ENCODE peak calls at places on chromosomes 13 and 19, in six cellular contexts. A is heart right ventricle, M is mucosa of descending colon, R is GM12865, T is T-helper 9 cell, Z is nucleus accumbens. S is an unnamed sample.

GRCh38 chr19:14381689-14382474 is 638 bp downstream of the ADGRE5 start:
- DNase-seq in A (peak), M (peak), R (peak), T (peak), Z (no peak), S (no peak)

GRCh38 chr13:37648604-37649003 is 50.0 kb upstream of the POSTN start:
- DNase-seq in A (no peak), M (no peak), R (no peak), T (no peak), Z (no peak), S (no peak)

GRCh38 chr19:53906211-53907192 is 2.6 kb upstream of the CACNG7 start:
- DNase-seq in A (peak), M (peak), R (no peak), T (peak), Z (no peak), S (peak)

GRCh38 chr19:1438933-1439358 is 750 bp downstream of the RPS15 start:
- DNase-seq in A (no peak), M (no peak), R (no peak), T (no peak), Z (no peak), S (no peak)

GRCh38 chr13:38618336-38618735 is 68.5 kb upstream of the FREM2 start:
- DNase-seq in A (no peak), M (no peak), R (no peak), T (no peak), Z (no peak), S (no peak)

GRCh38 chr19:45558399-45558878 is 26.2 kb downstream of the OPA3 start:
- DNase-seq in A (peak), M (peak), R (peak), T (peak), Z (no peak), S (peak)

GRCh38 chr13:98240131-98240530 is 63.1 kb upstream of the RNF113B start:
- DNase-seq in A (no peak), M (no peak), R (no peak), T (no peak), Z (no peak), S (no peak)

GRCh38 chr13:43141685-43142084 is 118.3 kb downstream of the DNAJC15 start:
- DNase-seq in A (no peak), M (no peak), R (no peak), T (no peak), Z (no peak), S (no peak)

GRCh38 chr19:15021286-15022007 is 27.8 kb upstream of the CASP14 start:
- DNase-seq in A (no peak), M (no peak), R (no peak), T (no peak), Z (no peak), S (no peak)

GRCh38 chr19:58134244-58134643 is 16.3 kb downstream of the ZNF329 start:
- DNase-seq in A (no peak), M (no peak), R (no peak), T (no peak), Z (no peak), S (no peak)